ENCODE peak calls at places on chromosomes 7 and 10, in eight cellular contexts. One of them, this sample, is unnamed.

GRCh38 chr10:96440257-96441125 is 73.2 kb downstream of the TLL2 start:
- DNase-seq in effector CD4-positive, alpha-beta T cell: no peak
- DNase-seq in mesothelial cell of epicardium: no peak
- DNase-seq in mucosa of descending colon: no peak
- DNase-seq in AG08395: no peak
- DNase-seq in AG08396: no peak
- DNase-seq in mucosa of gallbladder: no peak
- DNase-seq in SK-N-DZ: peak; percentile 29
- DNase-seq in this sample: no peak

GRCh38 chr7:50359995-50360925 is 55.7 kb downstream of the IKZF1 start:
- DNase-seq in AG08396: no peak
- DNase-seq in mucosa of gallbladder: no peak
- DNase-seq in mucosa of descending colon: peak; percentile 54
- DNase-seq in effector CD4-positive, alpha-beta T cell: peak; percentile 79
- DNase-seq in SK-N-DZ: no peak
- DNase-seq in mesothelial cell of epicardium: no peak
- DNase-seq in AG08395: no peak
- DNase-seq in this sample: no peak

GRCh38 chr7:47221826-47222225 is 360.1 kb downstream of the TNS3 start:
- DNase-seq in effector CD4-positive, alpha-beta T cell: no peak
- DNase-seq in mucosa of gallbladder: no peak
- DNase-seq in mesothelial cell of epicardium: no peak
- DNase-seq in AG08395: no peak
- DNase-seq in AG08396: no peak
- DNase-seq in SK-N-DZ: no peak
- DNase-seq in mucosa of descending colon: no peak
- DNase-seq in this sample: no peak

GRCh38 chr10:786666-787512 is 97.4 kb upstream of the DIP2C start:
- DNase-seq in mesothelial cell of epicardium: no peak
- DNase-seq in AG08395: no peak
- DNase-seq in mucosa of gallbladder: no peak
- DNase-seq in SK-N-DZ: no peak
- DNase-seq in AG08396: no peak
- DNase-seq in mucosa of descending colon: no peak
- DNase-seq in effector CD4-positive, alpha-beta T cell: no peak
- DNase-seq in this sample: no peak

GRCh38 chr7:90383422-90383821 is 19.8 kb upstream of the CLDN12 start:
- DNase-seq in mesothelial cell of epicardium: no peak
- DNase-seq in mucosa of gallbladder: no peak
- DNase-seq in effector CD4-positive, alpha-beta T cell: no peak
- DNase-seq in mucosa of descending colon: no peak
- DNase-seq in SK-N-DZ: no peak
- DNase-seq in AG08396: peak; percentile 16
- DNase-seq in AG08395: peak; percentile 10
- DNase-seq in this sample: peak; percentile 92

GRCh38 chr10:104128214-104128613 is 6.2 kb downstream of the SFR1 start:
- DNase-seq in SK-N-DZ: no peak
- DNase-seq in AG08395: no peak
- DNase-seq in mesothelial cell of epicardium: no peak
- DNase-seq in mucosa of descending colon: no peak
- DNase-seq in effector CD4-positive, alpha-beta T cell: no peak
- DNase-seq in AG08396: peak; percentile 4
- DNase-seq in mucosa of gallbladder: no peak
- DNase-seq in this sample: peak; percentile 71

GRCh38 chr10:97412891-97413304 is 11.8 kb upstream of the RRP12 start:
- DNase-seq in AG08395: no peak
- DNase-seq in SK-N-DZ: no peak
- DNase-seq in effector CD4-positive, alpha-beta T cell: no peak
- DNase-seq in mesothelial cell of epicardium: no peak
- DNase-seq in mucosa of gallbladder: no peak
- DNase-seq in mucosa of descending colon: no peak
- DNase-seq in AG08396: no peak
- DNase-seq in this sample: peak; percentile 99

GRCh38 chr7:39950473-39951155 is 558 bp downstream of the CDK13 start:
- DNase-seq in AG08395: peak; percentile 15
- DNase-seq in effector CD4-positive, alpha-beta T cell: peak; percentile 29
- DNase-seq in AG08396: peak; percentile 48
- DNase-seq in SK-N-DZ: peak; percentile 13
- DNase-seq in mucosa of gallbladder: peak; percentile 47
- DNase-seq in mucosa of descending colon: peak; percentile 70
- DNase-seq in mesothelial cell of epicardium: peak; percentile 70
- DNase-seq in this sample: peak; percentile 13

GRCh38 chr10:13842119-13842518 is 255.4 kb downstream of the PRPF18 start:
- DNase-seq in AG08396: no peak
- DNase-seq in mesothelial cell of epicardium: no peak
- DNase-seq in AG08395: no peak
- DNase-seq in SK-N-DZ: no peak
- DNase-seq in mucosa of descending colon: no peak
- DNase-seq in mucosa of gallbladder: no peak
- DNase-seq in effector CD4-positive, alpha-beta T cell: no peak
- DNase-seq in this sample: no peak

GRCh38 chr7:8176370-8177081 is 85.4 kb downstream of the ICA1 start:
- DNase-seq in AG08396: no peak
- DNase-seq in mucosa of gallbladder: no peak
- DNase-seq in effector CD4-positive, alpha-beta T cell: peak; percentile 59
- DNase-seq in mesothelial cell of epicardium: no peak
- DNase-seq in AG08395: no peak
- DNase-seq in SK-N-DZ: no peak
- DNase-seq in mucosa of descending colon: peak; percentile 30
- DNase-seq in this sample: no peak

GRCh38 chr10:123521076-123521475 is 145.1 kb upstream of the GPR26 start:
- DNase-seq in mesothelial cell of epicardium: no peak
- DNase-seq in AG08396: no peak
- DNase-seq in mucosa of gallbladder: no peak
- DNase-seq in mucosa of descending colon: no peak
- DNase-seq in effector CD4-positive, alpha-beta T cell: no peak
- DNase-seq in SK-N-DZ: no peak
- DNase-seq in AG08395: no peak
- DNase-seq in this sample: no peak